ENCODE peak calls at places on chromosomes 12 and 14, in five cellular contexts. C, I, B, L and J are unnamed samples.

GRCh38 chr14:47675489-47676300 is at the start of gene MDGA2:
- DNase-seq in C (peak; percentile 78), I (no peak), B (no peak), L (peak; percentile 1), J (no peak)

GRCh38 chr14:82855912-82856381 is 1322.3 kb upstream of the SEL1L start:
- DNase-seq in C (peak; percentile 29), I (no peak), B (no peak), L (peak; percentile 11), J (no peak)

GRCh38 chr12:57852620-57853509 is 6.3 kb upstream of the CTDSP2 start:
- DNase-seq in C (no peak), I (no peak), B (no peak), L (no peak), J (no peak)

GRCh38 chr12:14418526-14418925 is 53.0 kb downstream of the ATF7IP start:
- DNase-seq in C (no peak), I (no peak), B (no peak), L (peak; percentile 51), J (no peak)

GRCh38 chr14:58572092-58572853 is 65.5 kb upstream of the DACT1 start:
- DNase-seq in C (no peak), I (no peak), B (no peak), L (no peak), J (no peak)

GRCh38 chr14:50388256-50388931 is 8.3 kb downstream of the CDKL1 start:
- DNase-seq in C (no peak), I (no peak), B (no peak), L (no peak), J (no peak)

GRCh38 chr14:72024043-72024407 is 91.8 kb downstream of the RGS6 start:
- DNase-seq in C (peak; percentile 53), I (no peak), B (no peak), L (peak; percentile 49), J (no peak)

GRCh38 chr12:118063567-118064391 is 2.8 kb upstream of the WSB2 start:
- DNase-seq in C (no peak), I (no peak), B (no peak), L (no peak), J (no peak)

GRCh38 chr12:48175613-48176416 is 7.6 kb upstream of the CCDC184 start:
- DNase-seq in C (no peak), I (no peak), B (no peak), L (no peak), J (no peak)

GRCh38 chr14:89137514-89138163 is 279.4 kb downstream of the FOXN3 start:
- DNase-seq in C (no peak), I (peak; percentile 50), B (no peak), L (no peak), J (peak; percentile 40)

GRCh38 chr14:26427059-26427458 is 170.8 kb downstream of the NOVA1 start:
- DNase-seq in C (no peak), I (no peak), B (no peak), L (no peak), J (no peak)

GRCh38 chr12:12557733-12558132 is 4.9 kb downstream of the DUSP16 start:
- DNase-seq in C (no peak), I (no peak), B (no peak), L (no peak), J (no peak)

GRCh38 chr14:36784541-36784940 is 122.9 kb downstream of the PAX9 start:
- DNase-seq in C (no peak), I (no peak), B (no peak), L (no peak), J (no peak)

GRCh38 chr14:76701981-76702380 is 59.3 kb upstream of the VASH1 start:
- DNase-seq in C (no peak), I (no peak), B (no peak), L (no peak), J (no peak)

GRCh38 chr14:105500036-105500725 is 9.1 kb downstream of the TEDC1 start:
- DNase-seq in C (no peak), I (no peak), B (no peak), L (no peak), J (no peak)

GRCh38 chr12:41663487-41664258 is 475.6 kb downstream of the PDZRN4 start:
- DNase-seq in C (peak; percentile 51), I (no peak), B (no peak), L (peak; percentile 26), J (no peak)

GRCh38 chr14:24411468-24412454 is 13.0 kb downstream of the NYNRIN start:
- DNase-seq in C (peak; percentile 71), I (no peak), B (no peak), L (peak; percentile 73), J (no peak)

GRCh38 chr14:92579244-92579643 is 65.7 kb downstream of the RIN3 start:
- DNase-seq in C (no peak), I (no peak), B (no peak), L (no peak), J (no peak)

GRCh38 chr12:126862500-126862899 is 1404.5 kb upstream of the TMEM132C start:
- DNase-seq in C (no peak), I (no peak), B (no peak), L (no peak), J (no peak)

GRCh38 chr14:102584871-102585869 is 7.3 kb upstream of the RCOR1 start:
- DNase-seq in C (peak; percentile 68), I (no peak), B (no peak), L (no peak), J (no peak)

GRCh38 chr12:107200394-107200793 is 107.0 kb upstream of the CRY1 start:
- DNase-seq in C (no peak), I (no peak), B (no peak), L (no peak), J (no peak)

GRCh38 chr12:53674977-53675700 is 744 bp downstream of the ATP5MC2 start:
- DNase-seq in C (no peak), I (no peak), B (no peak), L (no peak), J (no peak)

GRCh38 chr12:32542550-32543229 is 136.4 kb upstream of the DNM1L start:
- DNase-seq in C (no peak), I (no peak), B (no peak), L (no peak), J (no peak)

GRCh38 chr12:43434614-43435013 is 117.4 kb downstream of the ADAMTS20 start:
- DNase-seq in C (no peak), I (no peak), B (no peak), L (no peak), J (no peak)

GRCh38 chr14:45807187-45807586 is 554.2 kb upstream of the MIS18BP1 start:
- DNase-seq in C (no peak), I (no peak), B (no peak), L (no peak), J (no peak)

GRCh38 chr12:102543494-102543893 is 63.1 kb upstream of the IGF1 start:
- DNase-seq in C (peak; percentile 35), I (no peak), B (no peak), L (no peak), J (no peak)